ENCODE peak calls at places on chromosomes 1 and 21, in six cellular contexts. One of them, this sample, is unnamed. For H3K4me1, the result is how much of the 10 kb centered on the place peaks cover.

GRCh38 chr1:9621032-9621431 is 30.5 kb upstream of the PIK3CD start:
- DNase-seq in OCI-LY7: no peak
- DNase-seq in hepatocyte: no peak
- DNase-seq in H9: no peak
- DNase-seq in mesenchymal stem cell: no peak
- DNase-seq in HCT116: no peak
- DNase-seq in this sample: no peak

GRCh38 chr1:96130432-96130831 is 591.2 kb upstream of the PTBP2 start:
- DNase-seq in mesenchymal stem cell: no peak
- DNase-seq in OCI-LY7: no peak
- DNase-seq in H9: no peak
- DNase-seq in HCT116: no peak
- DNase-seq in hepatocyte: no peak
- DNase-seq in this sample: no peak

GRCh38 chr1:12709696-12710095 is 6.2 kb upstream of the AADACL3 start:
- DNase-seq in H9: no peak
- DNase-seq in HCT116: no peak
- DNase-seq in OCI-LY7: no peak
- DNase-seq in mesenchymal stem cell: no peak
- DNase-seq in hepatocyte: no peak
- DNase-seq in this sample: no peak

GRCh38 chr1:168932539-168932938 is 174.0 kb upstream of the ATP1B1 start:
- DNase-seq in H9: no peak
- DNase-seq in OCI-LY7: no peak
- DNase-seq in HCT116: no peak
- DNase-seq in hepatocyte: no peak
- DNase-seq in mesenchymal stem cell: peak
- DNase-seq in this sample: no peak

GRCh38 chr1:247360116-247360898 is 28.6 kb upstream of the ZNF496 start:
- DNase-seq in hepatocyte: no peak
- DNase-seq in mesenchymal stem cell: no peak
- DNase-seq in OCI-LY7: no peak
- DNase-seq in H9: no peak
- DNase-seq in HCT116: no peak
- DNase-seq in this sample: no peak

GRCh38 chr1:100234432-100234831 is 15.2 kb downstream of the DBT start:
- DNase-seq in mesenchymal stem cell: no peak
- DNase-seq in H9: no peak
- DNase-seq in HCT116: no peak
- DNase-seq in hepatocyte: no peak
- DNase-seq in OCI-LY7: no peak
- DNase-seq in this sample: no peak

GRCh38 chr1:238701024-238701423 is 685.3 kb upstream of the CHRM3 start:
- DNase-seq in OCI-LY7: no peak
- DNase-seq in mesenchymal stem cell: no peak
- DNase-seq in H9: no peak
- DNase-seq in HCT116: no peak
- DNase-seq in hepatocyte: no peak
- DNase-seq in this sample: no peak

GRCh38 chr21:27306821-27307746 is 340.2 kb upstream of the ADAMTS5 start:
- DNase-seq in OCI-LY7: no peak
- DNase-seq in mesenchymal stem cell: peak
- DNase-seq in HCT116: no peak
- DNase-seq in H9: no peak
- DNase-seq in hepatocyte: no peak
- DNase-seq in this sample: no peak

GRCh38 chr1:37031871-37032270 is 2.4 kb downstream of the GRIK3 start:
- DNase-seq in H9: no peak
- DNase-seq in hepatocyte: no peak
- DNase-seq in HCT116: no peak
- DNase-seq in OCI-LY7: no peak
- DNase-seq in mesenchymal stem cell: no peak
- DNase-seq in this sample: no peak

GRCh38 chr1:212651521-212651920 is 43.0 kb downstream of the ATF3 start:
- DNase-seq in H9: no peak
- DNase-seq in hepatocyte: no peak
- DNase-seq in mesenchymal stem cell: no peak
- DNase-seq in HCT116: no peak
- DNase-seq in OCI-LY7: no peak
- DNase-seq in this sample: no peak

GRCh38 chr1:172663726-172664125 is 4.8 kb downstream of the FASLG start:
- DNase-seq in hepatocyte: no peak
- DNase-seq in HCT116: no peak
- DNase-seq in mesenchymal stem cell: no peak
- DNase-seq in OCI-LY7: no peak
- DNase-seq in H9: no peak
- DNase-seq in this sample: no peak

GRCh38 chr1:170562644-170563338 is 30.8 kb downstream of the GORAB start:
- DNase-seq in hepatocyte: peak
- DNase-seq in H9: peak
- DNase-seq in OCI-LY7: no peak
- DNase-seq in HCT116: peak
- DNase-seq in mesenchymal stem cell: peak
- DNase-seq in this sample: no peak

GRCh38 chr1:58391056-58391455 is 155.5 kb downstream of the OMA1 start:
- DNase-seq in OCI-LY7: no peak
- DNase-seq in H9: no peak
- DNase-seq in mesenchymal stem cell: no peak
- DNase-seq in hepatocyte: no peak
- DNase-seq in HCT116: no peak
- DNase-seq in this sample: no peak

GRCh38 chr1:19421365-19421764 is 64.0 kb downstream of the CAPZB start:
- DNase-seq in H9: no peak
- DNase-seq in mesenchymal stem cell: no peak
- DNase-seq in hepatocyte: no peak
- DNase-seq in OCI-LY7: no peak
- DNase-seq in HCT116: no peak
- DNase-seq in this sample: no peak

GRCh38 chr21:45018131-45019075 is 56.0 kb upstream of the ADARB1 start:
- DNase-seq in H9: no peak
- DNase-seq in OCI-LY7: no peak
- DNase-seq in hepatocyte: peak
- DNase-seq in mesenchymal stem cell: no peak
- DNase-seq in HCT116: no peak
- DNase-seq in this sample: no peak

GRCh38 chr1:230102472-230102871 is 35.4 kb downstream of the GALNT2 start:
- DNase-seq in hepatocyte: no peak
- DNase-seq in H9: no peak
- DNase-seq in OCI-LY7: no peak
- DNase-seq in mesenchymal stem cell: peak
- DNase-seq in HCT116: no peak
- DNase-seq in this sample: no peak

DNA sequence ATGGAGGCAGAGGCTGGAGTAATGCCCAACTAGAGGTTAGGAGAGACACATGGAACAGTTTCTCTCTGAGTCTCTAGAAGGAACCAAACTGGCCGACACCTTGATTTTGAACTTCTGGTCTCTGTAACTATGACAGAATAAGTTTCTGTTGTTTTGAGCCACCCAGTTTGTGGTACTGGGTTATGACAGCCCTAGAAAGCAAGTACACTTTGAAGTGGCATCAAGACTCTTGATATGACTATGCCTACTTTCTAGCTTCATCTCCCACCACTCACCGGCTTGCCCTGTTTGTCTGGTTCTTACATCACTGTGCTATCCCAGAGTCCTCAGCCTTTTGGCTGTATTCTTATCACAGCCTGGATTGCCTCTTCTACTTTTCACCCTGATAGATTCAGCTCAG is 230.3 kb upstream of the USP24 start:
- DNase-seq in OCI-LY7: no peak
- DNase-seq in hepatocyte: no peak
- DNase-seq in HCT116: no peak
- DNase-seq in mesenchymal stem cell: no peak
- DNase-seq in H9: no peak
- DNase-seq in this sample: no peak
- H3K4me1 ChIP-seq in OCI-LY7: under half
- H3K4me1 ChIP-seq in hepatocyte: under half
- H3K4me1 ChIP-seq in HCT116: under half
- H3K4me1 ChIP-seq in mesenchymal stem cell: under half
- H3K4me1 ChIP-seq in H9: under half
- H3K4me1 ChIP-seq in this sample: under half

GRCh38 chr1:178371999-178372398 is 124.8 kb downstream of the CLEC20A start:
- DNase-seq in hepatocyte: no peak
- DNase-seq in H9: no peak
- DNase-seq in HCT116: no peak
- DNase-seq in OCI-LY7: no peak
- DNase-seq in mesenchymal stem cell: peak
- DNase-seq in this sample: no peak

GRCh38 chr1:178376008-178376407 is 120.8 kb downstream of the CLEC20A start:
- DNase-seq in OCI-LY7: no peak
- DNase-seq in hepatocyte: no peak
- DNase-seq in mesenchymal stem cell: no peak
- DNase-seq in HCT116: no peak
- DNase-seq in H9: no peak
- DNase-seq in this sample: no peak

GRCh38 chr1:178374016-178374415 is 122.7 kb downstream of the CLEC20A start:
- DNase-seq in H9: no peak
- DNase-seq in OCI-LY7: no peak
- DNase-seq in HCT116: no peak
- DNase-seq in hepatocyte: no peak
- DNase-seq in mesenchymal stem cell: peak
- DNase-seq in this sample: no peak

GRCh38 chr1:178367151-178367550 is 129.6 kb downstream of the CLEC20A start:
- DNase-seq in mesenchymal stem cell: no peak
- DNase-seq in HCT116: no peak
- DNase-seq in hepatocyte: no peak
- DNase-seq in OCI-LY7: no peak
- DNase-seq in H9: no peak
- DNase-seq in this sample: no peak

DNA sequence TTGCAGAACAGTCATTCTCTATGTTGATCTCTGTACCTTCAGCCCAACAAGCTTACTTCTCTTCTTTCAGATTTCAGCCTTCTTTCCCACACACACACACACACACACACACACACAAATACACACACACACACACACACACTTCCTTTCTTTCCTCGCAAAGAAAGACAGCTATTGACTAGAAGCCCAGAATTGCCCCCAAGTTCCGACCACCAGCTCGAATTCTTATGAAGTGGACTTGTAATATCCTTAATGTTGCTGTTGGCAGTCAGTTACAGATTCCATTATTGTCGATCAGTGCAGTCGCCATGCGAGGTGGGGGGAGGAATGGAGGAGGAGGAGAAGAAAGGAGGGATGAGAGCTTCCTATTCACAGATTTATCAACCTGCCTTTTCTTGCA is 125.5 kb downstream of the CLEC20A start:
- DNase-seq in OCI-LY7: no peak
- DNase-seq in mesenchymal stem cell: peak
- DNase-seq in HCT116: no peak
- DNase-seq in hepatocyte: peak
- DNase-seq in H9: peak
- DNase-seq in this sample: peak
- H2AFZ ChIP-seq in OCI-LY7: no peak
- H2AFZ ChIP-seq in mesenchymal stem cell: no peak
- H2AFZ ChIP-seq in HCT116: no peak
- H2AFZ ChIP-seq in hepatocyte: peak
- H2AFZ ChIP-seq in H9: no peak
- H2AFZ ChIP-seq in this sample: peak

GRCh38 chr1:21290546-21290944 is 282 bp upstream of the ECE1 start:
- DNase-seq in HCT116: no peak
- DNase-seq in H9: no peak
- DNase-seq in mesenchymal stem cell: no peak
- DNase-seq in hepatocyte: no peak
- DNase-seq in OCI-LY7: peak
- DNase-seq in this sample: no peak
- H3K4me1 ChIP-seq in HCT116: half or more
- H3K4me1 ChIP-seq in H9: under half
- H3K4me1 ChIP-seq in mesenchymal stem cell: under half
- H3K4me1 ChIP-seq in hepatocyte: under half
- H3K4me1 ChIP-seq in OCI-LY7: half or more
- H3K4me1 ChIP-seq in this sample: under half

DNA sequence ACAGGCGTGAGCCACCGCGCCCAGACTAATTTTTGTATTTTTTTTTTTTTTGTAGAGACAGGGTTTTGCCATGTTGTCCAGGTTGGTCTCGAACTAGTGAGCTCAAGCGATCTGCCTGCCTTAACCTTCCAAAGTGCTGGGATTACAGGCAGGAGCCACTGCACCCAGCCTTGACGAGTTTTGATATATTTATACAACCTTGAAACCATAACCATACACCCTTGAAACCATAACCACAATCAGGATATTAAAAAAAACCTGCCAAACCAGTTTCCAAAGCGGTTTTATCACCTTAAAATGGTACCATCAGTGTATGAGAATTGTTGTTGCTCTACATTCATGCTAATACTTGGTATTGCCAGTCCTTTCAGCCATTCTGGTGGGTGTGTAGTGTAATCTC is 3.7 kb upstream of the PHACTR4 start:
- DNase-seq in hepatocyte: no peak
- DNase-seq in OCI-LY7: no peak
- DNase-seq in mesenchymal stem cell: no peak
- DNase-seq in HCT116: no peak
- DNase-seq in H9: no peak
- DNase-seq in this sample: no peak
- H2AFZ ChIP-seq in hepatocyte: no peak
- H2AFZ ChIP-seq in OCI-LY7: peak
- H2AFZ ChIP-seq in mesenchymal stem cell: no peak
- H2AFZ ChIP-seq in HCT116: peak
- H2AFZ ChIP-seq in H9: no peak
- H2AFZ ChIP-seq in this sample: no peak

GRCh38 chr1:180230416-180230790 is 339 bp downstream of the LHX4 start:
- DNase-seq in H9: no peak
- DNase-seq in HCT116: no peak
- DNase-seq in mesenchymal stem cell: no peak
- DNase-seq in OCI-LY7: no peak
- DNase-seq in hepatocyte: no peak
- DNase-seq in this sample: no peak
- H3K4me1 ChIP-seq in H9: under half
- H3K4me1 ChIP-seq in HCT116: under half
- H3K4me1 ChIP-seq in mesenchymal stem cell: half or more
- H3K4me1 ChIP-seq in OCI-LY7: under half
- H3K4me1 ChIP-seq in hepatocyte: under half
- H3K4me1 ChIP-seq in this sample: under half

DNA sequence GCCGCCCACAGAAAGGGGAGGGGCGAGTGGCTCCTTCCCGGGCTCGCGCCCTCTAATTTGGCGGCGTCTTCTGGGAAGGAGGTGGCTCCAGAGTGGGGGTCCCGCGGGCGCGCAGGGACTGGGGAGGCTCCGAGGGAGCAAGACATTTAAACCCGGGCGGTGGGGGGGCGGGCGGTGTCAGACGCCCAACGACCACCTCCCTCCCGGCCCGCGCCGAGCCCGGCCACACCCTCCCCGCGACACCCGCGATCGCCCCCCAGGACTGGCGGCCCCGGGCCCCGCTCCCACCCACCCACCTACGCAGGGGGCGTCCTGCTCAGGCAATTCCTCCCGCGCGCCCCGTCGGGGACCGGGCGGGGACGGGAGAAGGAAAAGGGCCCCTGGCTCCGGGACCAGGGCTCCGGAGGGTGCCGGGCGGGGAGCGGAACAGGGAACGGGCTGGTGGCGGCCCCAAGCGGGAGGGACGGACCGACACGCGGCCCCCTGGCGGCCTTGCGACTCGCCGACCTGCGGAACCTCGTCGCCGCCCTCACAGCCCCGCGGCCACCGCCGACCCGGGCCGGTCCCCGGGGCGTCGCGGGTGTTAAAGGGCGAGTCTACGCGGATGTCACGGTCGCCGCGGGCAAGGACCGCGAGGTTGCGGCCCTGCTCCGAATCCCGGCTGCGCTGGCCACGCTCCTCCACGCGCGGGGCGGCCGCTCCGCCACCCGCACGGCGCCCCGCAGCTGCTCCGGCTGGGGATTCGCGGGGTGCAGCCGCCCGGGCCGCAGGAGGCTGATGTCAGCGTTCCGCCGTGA is 94.0 kb upstream of the FMN2 start:
- DNase-seq in hepatocyte: peak
- DNase-seq in H9: peak
- DNase-seq in OCI-LY7: no peak
- DNase-seq in HCT116: no peak
- DNase-seq in mesenchymal stem cell: no peak
- DNase-seq in this sample: peak
- H2AFZ ChIP-seq in hepatocyte: peak
- H2AFZ ChIP-seq in H9: no peak
- H2AFZ ChIP-seq in OCI-LY7: no peak
- H2AFZ ChIP-seq in HCT116: no peak
- H2AFZ ChIP-seq in mesenchymal stem cell: no peak
- H2AFZ ChIP-seq in this sample: peak

This sample was measured in neuronal stem cell.